ENCODE peak calls at places on chromosome 9, in nine cellular contexts. B is EH, P is PC-9, M is midbrain, I is HCT116, E is A172, G is WERI-Rb-1, H is HTR-8/SVneo, O is HT-29. C is an unnamed sample.

GRCh38 chr9:114370251-114370984 is 17.4 kb downstream of the AKNA start:
- DNase-seq in B (no peak), P (no peak), M (peak), I (no peak), E (no peak), G (peak), H (no peak), O (no peak), C (no peak)

GRCh38 chr9:23123048-23123632 is 676.5 kb downstream of the DMRTA1 start:
- DNase-seq in B (no peak), P (no peak), M (peak), I (no peak), E (peak), G (peak), H (peak), O (peak), C (peak)

GRCh38 chr9:81535542-81536241 is 153.7 kb downstream of the TLE1 start:
- DNase-seq in B (no peak), P (peak), M (no peak), I (no peak), E (peak), G (peak), H (peak), O (no peak), C (no peak)

GRCh38 chr9:95283678-95284077 is 33.8 kb downstream of the FANCC start:
- DNase-seq in B (no peak), P (no peak), M (no peak), I (no peak), E (peak), G (no peak), H (no peak), O (no peak), C (peak)

GRCh38 chr9:134375011-134375390 is 48.7 kb downstream of the RXRA start:
- DNase-seq in B (peak), P (no peak), M (peak), I (no peak), E (no peak), G (peak), H (no peak), O (no peak), C (peak)

GRCh38 chr9:70478963-70479641 is 64.6 kb upstream of the KLF9 start:
- DNase-seq in B (peak), P (no peak), M (peak), I (no peak), E (no peak), G (no peak), H (no peak), O (peak), C (peak)

GRCh38 chr9:138066049-138066448 is 188.5 kb downstream of the CACNA1B start:
- DNase-seq in B (no peak), P (no peak), M (no peak), I (no peak), E (no peak), G (peak), H (no peak), O (peak), C (no peak)

GRCh38 chr9:108972626-108973209 is 38.5 kb downstream of the ABITRAM start:
- DNase-seq in B (peak), P (no peak), M (no peak), I (no peak), E (no peak), G (no peak), H (no peak), O (no peak), C (peak)

GRCh38 chr9:124390812-124391658 is 24.2 kb downstream of the PSMB7 start:
- DNase-seq in B (peak), P (peak), M (no peak), I (no peak), E (peak), G (no peak), H (peak), O (no peak), C (peak)

GRCh38 chr9:120875954-120876841 is 790 bp downstream of the PHF19 start:
- DNase-seq in B (peak), P (peak), M (peak), I (peak), E (peak), G (peak), H (peak), O (peak), C (peak)

GRCh38 chr9:73575071-73575470 is 423.4 kb downstream of the ANXA1 start:
- DNase-seq in B (no peak), P (no peak), M (no peak), I (no peak), E (no peak), G (no peak), H (no peak), O (no peak), C (no peak)

GRCh38 chr9:108565651-108566378 is 290.0 kb downstream of the ACTL7B start:
- DNase-seq in B (peak), P (peak), M (peak), I (peak), E (peak), G (peak), H (peak), O (peak), C (peak)

GRCh38 chr9:82149647-82150046 is 161.1 kb downstream of the SPATA31D1 start:
- DNase-seq in B (no peak), P (no peak), M (no peak), I (no peak), E (no peak), G (no peak), H (no peak), O (no peak), C (no peak)

GRCh38 chr9:116421006-116421538 is 266.0 kb upstream of the TRIM32 start:
- DNase-seq in B (peak), P (no peak), M (no peak), I (no peak), E (no peak), G (no peak), H (no peak), O (no peak), C (peak)

GRCh38 chr9:83598487-83598886 is 24.5 kb upstream of the IDNK start:
- DNase-seq in B (peak), P (no peak), M (no peak), I (no peak), E (no peak), G (no peak), H (no peak), O (no peak), C (peak)

C was measured in GM23248.